ENCODE peak calls at places on chromosomes 2 and 18, in seven cellular contexts. K is mesendoderm, Q is mesenchymal stem cell, Y is trophoblast cell, U is H1, H is IMR-90, E is H9. X is an unnamed sample.

GRCh38 chr2:143705108-143705686 is 576.0 kb downstream of the ARHGAP15 start:
- DNase-seq in K (no peak), Q (no peak), Y (peak; percentile 60), U (no peak), H (peak; percentile 76), E (no peak), X (no peak)

GRCh38 chr2:100427627-100428258 is 10.3 kb upstream of the CHST10 start:
- DNase-seq in K (peak; percentile 61), Q (peak; percentile 45), Y (peak; percentile 69), U (no peak), H (peak; percentile 38), E (peak; percentile 56), X (no peak)

GRCh38 chr2:219536967-219537366 is 6.6 kb downstream of the CHPF start:
- DNase-seq in K (no peak), Q (no peak), Y (no peak), U (no peak), H (no peak), E (no peak), X (no peak)

GRCh38 chr2:70006447-70006784 is 45.0 kb upstream of the ASPRV1 start:
- DNase-seq in K (no peak), Q (no peak), Y (no peak), U (no peak), H (no peak), E (no peak), X (no peak)

GRCh38 chr2:237256845-237257244 is 157.1 kb downstream of the COL6A3 start:
- DNase-seq in K (no peak), Q (peak; percentile 47), Y (no peak), U (no peak), H (peak; percentile 86), E (no peak), X (no peak)

GRCh38 chr2:113148606-113149552 is 21.5 kb downstream of the IL1RN start:
- DNase-seq in K (no peak), Q (no peak), Y (no peak), U (no peak), H (no peak), E (no peak), X (no peak)

GRCh38 chr2:156649596-156649995 is 213.4 kb downstream of the GPD2 start:
- DNase-seq in K (no peak), Q (no peak), Y (no peak), U (no peak), H (no peak), E (no peak), X (no peak)

GRCh38 chr2:28406276-28407096 is 13.8 kb downstream of the FOSL2 start:
- DNase-seq in K (peak; percentile 40), Q (peak; percentile 76), Y (peak; percentile 46), U (no peak), H (peak; percentile 51), E (no peak), X (no peak)

GRCh38 chr2:162824319-162824718 is 14.2 kb downstream of the KCNH7 start:
- DNase-seq in K (no peak), Q (no peak), Y (peak; percentile 20), U (no peak), H (no peak), E (no peak), X (no peak)

GRCh38 chr2:148957023-148957422 is 81.5 kb upstream of the LYPD6B start:
- DNase-seq in K (no peak), Q (no peak), Y (no peak), U (no peak), H (no peak), E (no peak), X (no peak)

GRCh38 chr2:197240018-197240712 is 70.4 kb downstream of the ANKRD44 start:
- DNase-seq in K (no peak), Q (no peak), Y (no peak), U (no peak), H (no peak), E (no peak), X (no peak)

GRCh38 chr2:101720732-101721131 is 23.2 kb downstream of the MAP4K4 start:
- DNase-seq in K (no peak), Q (no peak), Y (no peak), U (no peak), H (no peak), E (no peak), X (no peak)

GRCh38 chr2:42567806-42568429 is 514 bp upstream of the MTA3 start:
- DNase-seq in K (peak; percentile 87), Q (peak; percentile 60), Y (peak; percentile 35), U (peak; percentile 46), H (no peak), E (peak; percentile 83), X (peak; percentile 50)

GRCh38 chr2:133097666-133098065 is 427.7 kb upstream of the LYPD1 start:
- DNase-seq in K (no peak), Q (peak; percentile 35), Y (peak; percentile 25), U (no peak), H (peak; percentile 62), E (no peak), X (no peak)

GRCh38 chr18:44741551-44741950 is 60.9 kb downstream of the SETBP1 start:
- DNase-seq in K (no peak), Q (no peak), Y (no peak), U (no peak), H (no peak), E (no peak), X (no peak)

GRCh38 chr2:152879275-152879674 is 160.9 kb downstream of the ARL6IP6 start:
- DNase-seq in K (no peak), Q (no peak), Y (no peak), U (no peak), H (no peak), E (no peak), X (no peak)

GRCh38 chr2:207847807-207848544 is 78.3 kb upstream of the FZD5 start:
- DNase-seq in K (peak; percentile 93), Q (no peak), Y (peak; percentile 71), U (no peak), H (peak; percentile 32), E (no peak), X (peak; percentile 35)

GRCh38 chr2:159073256-159073655 is 104.8 kb downstream of the TANC1 start:
- DNase-seq in K (no peak), Q (peak; percentile 41), Y (peak; percentile 20), U (no peak), H (peak; percentile 74), E (no peak), X (no peak)

GRCh38 chr2:109209941-109210340 is 80.9 kb downstream of the SH3RF3 start:
- DNase-seq in K (no peak), Q (no peak), Y (no peak), U (no peak), H (no peak), E (no peak), X (no peak)

GRCh38 chr2:97731274-97732050 is 18.1 kb downstream of the ZAP70 start:
- DNase-seq in K (no peak), Q (no peak), Y (no peak), U (no peak), H (no peak), E (no peak), X (no peak)

GRCh38 chr2:241815477-241816430 is 6.8 kb downstream of the NEU4 start:
- DNase-seq in K (no peak), Q (no peak), Y (peak; percentile 24), U (no peak), H (no peak), E (peak; percentile 38), X (no peak)

DNA sequence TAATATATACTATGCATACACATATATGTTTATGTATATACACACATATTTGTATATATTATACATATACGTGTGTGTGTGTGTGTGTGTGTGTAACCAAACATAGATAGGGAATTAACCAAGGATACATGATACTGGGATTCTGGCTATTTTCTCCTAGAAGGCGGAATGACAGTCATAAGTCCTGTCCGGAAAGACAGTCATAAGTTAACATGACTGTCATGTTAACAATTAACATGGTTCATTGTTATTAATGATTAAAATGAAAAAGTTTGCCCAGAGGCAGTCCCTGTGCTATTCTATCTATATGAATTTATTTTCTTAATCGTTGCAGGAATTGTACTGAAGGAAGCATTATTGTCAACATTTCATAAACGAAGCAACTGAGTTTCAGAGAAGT is 450.7 kb upstream of the NXPH2 start:
- DNase-seq in K (no peak), Q (no peak), Y (no peak), U (no peak), H (no peak), E (no peak), X (no peak)
- H3K23ac ChIP-seq in K (no peak overlapping the region), Q (no peak overlapping the region), Y (no peak overlapping the region), U (no peak overlapping the region), H (no peak overlapping the region), E (no peak overlapping the region), X (no peak overlapping the region)

GRCh38 chr2:165440367-165440766 is 29.1 kb upstream of the CSRNP3 start:
- DNase-seq in K (peak; percentile 51), Q (peak; percentile 59), Y (peak; percentile 62), U (no peak), H (peak; percentile 4), E (no peak), X (peak; percentile 21)

GRCh38 chr2:165436559-165436958 is 32.9 kb upstream of the CSRNP3 start:
- DNase-seq in K (no peak), Q (no peak), Y (no peak), U (no peak), H (no peak), E (no peak), X (no peak)

GRCh38 chr2:165435611-165436010 is 33.9 kb upstream of the CSRNP3 start:
- DNase-seq in K (peak; percentile 81), Q (no peak), Y (no peak), U (no peak), H (no peak), E (no peak), X (peak; percentile 6)

GRCh38 chr2:165432234-165432966 is 37.1 kb upstream of the CSRNP3 start:
- DNase-seq in K (peak; percentile 12), Q (no peak), Y (no peak), U (no peak), H (no peak), E (no peak), X (no peak)

GRCh38 chr2:165434865-165435500 is 34.5 kb upstream of the CSRNP3 start:
- DNase-seq in K (peak; percentile 54), Q (no peak), Y (no peak), U (no peak), H (no peak), E (no peak), X (no peak)
- H2AK5ac ChIP-seq in K (no peak overlapping the region), Q (no peak overlapping the region), Y (no peak overlapping the region), U (no peak overlapping the region), H (no peak overlapping the region), E (no peak overlapping the region), X (no peak overlapping the region)

GRCh38 chr2:20972792-20973565 is 70.9 kb downstream of the APOB start:
- DNase-seq in K (no peak), Q (no peak), Y (no peak), U (no peak), H (no peak), E (no peak), X (no peak)
- H3K23ac ChIP-seq in K (no peak overlapping the region), Q (no peak overlapping the region), Y (no peak overlapping the region), U (no peak overlapping the region), H (no peak overlapping the region), E (no peak overlapping the region), X (no peak overlapping the region)

DNA sequence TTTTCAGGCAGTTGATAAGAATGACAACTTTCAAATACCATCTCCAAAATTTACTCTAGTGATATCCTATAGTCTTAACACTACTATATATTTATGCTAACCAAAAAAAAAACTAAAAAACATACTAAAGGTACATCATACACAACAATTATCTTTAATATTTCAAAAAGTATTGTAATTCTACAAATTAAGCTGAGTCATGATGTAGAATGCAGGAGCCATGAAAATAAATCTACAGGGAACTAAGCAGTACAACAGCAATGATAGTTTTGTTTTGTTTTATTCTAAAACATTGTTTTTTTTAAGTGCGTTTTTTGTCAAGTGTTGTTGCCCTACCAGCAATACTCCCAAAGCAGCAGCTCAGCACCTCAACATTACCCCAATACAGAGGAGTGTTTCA is 314.3 kb downstream of the FSIP2 start:
- DNase-seq in K (no peak), Q (no peak), Y (no peak), U (no peak), H (no peak), E (no peak), X (no peak)
- H2AK5ac ChIP-seq in K (no peak overlapping the region), Q (no peak overlapping the region), Y (no peak overlapping the region), U (no peak overlapping the region), H (no peak overlapping the region), E (no peak overlapping the region), X (no peak overlapping the region)

GRCh38 chr2:73890301-73891092 is 2.3 kb upstream of the ACTG2 start:
- DNase-seq in K (no peak), Q (no peak), Y (no peak), U (no peak), H (peak; percentile 67), E (no peak), X (no peak)
- H3K23ac ChIP-seq in K (no peak overlapping the region), Q (no peak overlapping the region), Y (no peak overlapping the region), U (no peak overlapping the region), H (no peak overlapping the region), E (no peak overlapping the region), X (no peak overlapping the region)

X was measured in neuronal stem cell.